ENCODE peak calls at places on chromosome 5, in six cellular contexts. A is GM06990, N is astrocyte, R is IMR-90, H is fibroblast of villous mesenchyme, J is A673. D is an unnamed sample.

GRCh38 chr5:120613729-120614128 is 149.6 kb downstream of the PRR16 start:
- DNase-seq in A (no peak), N (peak), R (no peak), H (peak), J (no peak), D (no peak)

GRCh38 chr5:10566556-10567068 is 2.7 kb downstream of the ANKRD33B start:
- DNase-seq in A (no peak), N (no peak), R (no peak), H (no peak), J (no peak), D (no peak)

GRCh38 chr5:1310118-1310517 is 15.2 kb upstream of the TERT start:
- DNase-seq in A (no peak), N (no peak), R (no peak), H (no peak), J (no peak), D (no peak)

GRCh38 chr5:173932695-173933139 is 44.6 kb downstream of the CPEB4 start:
- DNase-seq in A (no peak), N (no peak), R (no peak), H (no peak), J (no peak), D (no peak)

GRCh38 chr5:132008961-132009680 is 2.3 kb downstream of the ACSL6 start:
- DNase-seq in A (no peak), N (no peak), R (no peak), H (no peak), J (no peak), D (no peak)

GRCh38 chr5:125700380-125700856 is 722.8 kb upstream of the GRAMD2B start:
- DNase-seq in A (no peak), N (peak), R (no peak), H (peak), J (no peak), D (peak)

GRCh38 chr5:135217669-135218485 is 181.2 kb downstream of the MACROH2A1 start:
- DNase-seq in A (no peak), N (no peak), R (no peak), H (no peak), J (no peak), D (no peak)

GRCh38 chr5:10301266-10301665 is 6.4 kb downstream of the CMBL start:
- DNase-seq in A (no peak), N (no peak), R (no peak), H (no peak), J (no peak), D (no peak)

GRCh38 chr5:16713386-16713928 is 96.7 kb upstream of the RETREG1 start:
- DNase-seq in A (no peak), N (peak), R (peak), H (peak), J (peak), D (peak)

GRCh38 chr5:170849374-170849773 is 12.4 kb upstream of the RANBP17 start:
- DNase-seq in A (no peak), N (no peak), R (no peak), H (no peak), J (no peak), D (no peak)

GRCh38 chr5:125411163-125412050 is 665.0 kb upstream of the ZNF608 start:
- DNase-seq in A (peak), N (peak), R (peak), H (peak), J (peak), D (no peak)

GRCh38 chr5:155004138-155004744 is 9.3 kb upstream of the KIF4B start:
- DNase-seq in A (peak), N (no peak), R (no peak), H (peak), J (peak), D (no peak)

GRCh38 chr5:181052928-181053759 is 13.1 kb downstream of the BTNL9 start:
- DNase-seq in A (peak), N (no peak), R (no peak), H (no peak), J (no peak), D (no peak)
- H3K4me3 ChIP-seq in A (peak), N (no peak), R (peak), H (peak), J (peak), D (peak)

GRCh38 chr5:91302958-91303357 is 80.2 kb downstream of the ARRDC3 start:
- DNase-seq in A (no peak), N (no peak), R (no peak), H (no peak), J (no peak), D (no peak)

GRCh38 chr5:91305640-91306039 is 77.5 kb downstream of the ARRDC3 start:
- DNase-seq in A (no peak), N (no peak), R (no peak), H (no peak), J (no peak), D (no peak)

GRCh38 chr5:91306497-91306896 is 76.6 kb downstream of the ARRDC3 start:
- DNase-seq in A (no peak), N (no peak), R (peak), H (peak), J (no peak), D (peak)

GRCh38 chr5:91301459-91301858 is 81.7 kb downstream of the ARRDC3 start:
- DNase-seq in A (no peak), N (no peak), R (peak), H (peak), J (no peak), D (peak)

DNA sequence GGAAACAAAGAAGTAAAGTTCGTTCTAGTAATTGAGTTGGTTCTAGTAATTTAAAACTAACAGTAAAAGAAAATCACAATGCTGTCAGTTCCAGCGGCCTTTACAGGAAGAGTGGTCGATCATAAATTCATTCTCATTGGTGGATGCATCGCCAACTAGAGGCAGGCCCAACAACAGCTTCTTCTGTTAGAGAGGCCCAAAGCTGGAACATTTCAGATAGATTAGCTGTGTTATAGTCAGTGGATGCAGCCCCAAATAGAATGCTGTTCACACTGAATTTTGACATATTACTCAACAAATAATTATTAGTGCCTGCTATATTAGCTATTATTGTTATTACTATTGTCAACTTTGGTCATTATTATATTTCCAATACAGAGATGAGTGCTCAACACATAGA is 80.8 kb downstream of the ARRDC3 start:
- DNase-seq in A (no peak), N (no peak), R (no peak), H (no peak), J (no peak), D (no peak)
- TF ChIP-seq CTCF in A (peak), N (no peak), R (no peak), H (no peak), J (peak), D (no peak)

DNA sequence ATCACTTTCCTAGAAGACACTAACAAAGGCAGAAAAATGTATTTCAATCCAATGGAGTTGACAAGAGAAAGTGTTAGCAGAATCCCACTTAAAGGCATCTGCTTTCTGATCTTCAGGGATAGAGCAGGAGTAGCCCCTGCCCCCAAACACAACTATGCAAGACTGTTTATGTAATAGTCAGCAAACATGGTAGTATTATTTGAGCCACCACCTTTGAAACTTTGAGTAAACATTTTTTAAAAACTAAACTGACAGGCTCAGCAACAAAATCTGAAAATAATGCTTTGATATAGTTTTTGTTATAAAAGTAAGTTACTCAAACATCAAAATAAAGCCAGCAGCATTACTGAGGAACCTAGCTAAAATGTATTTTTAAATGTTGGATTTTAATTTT is 4.8 kb downstream of the ELL2 start:
- DNase-seq in A (no peak), N (no peak), R (no peak), H (no peak), J (no peak), D (no peak)
- H3K4me3 ChIP-seq in A (peak), N (no peak), R (peak), H (peak), J (no peak), D (peak)

DNA sequence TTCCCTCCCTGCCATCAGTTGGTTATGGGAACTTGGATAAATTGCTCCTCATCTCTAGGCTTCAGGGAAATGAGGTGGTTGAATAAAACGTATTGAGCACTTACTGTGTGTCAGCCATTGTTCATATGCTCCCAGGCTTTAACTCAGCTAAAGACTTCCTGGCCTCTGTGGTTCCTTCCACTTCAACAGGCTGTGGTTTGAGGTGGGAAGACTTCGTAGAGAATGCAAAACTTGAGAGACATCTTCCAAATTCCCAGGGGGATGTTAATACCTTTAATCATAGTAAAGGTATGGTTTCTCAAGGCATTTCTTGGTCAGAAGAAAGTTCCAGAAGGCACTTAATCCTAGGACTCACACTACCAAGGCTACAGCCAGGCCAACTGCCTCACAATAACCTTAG is 1.5 kb upstream of the GPX3 start:
- DNase-seq in A (no peak), N (peak), R (no peak), H (no peak), J (no peak), D (no peak)
- TF ChIP-seq CTCF in A (no peak), N (no peak), R (no peak), H (no peak), J (no peak), D (no peak)

GRCh38 chr5:53542917-53543316 is 17.5 kb upstream of the NDUFS4 start:
- DNase-seq in A (no peak), N (no peak), R (no peak), H (no peak), J (no peak), D (no peak)
- H3K4me3 ChIP-seq in A (no peak), N (no peak), R (no peak), H (no peak), J (no peak), D (no peak)

GRCh38 chr5:102561894-102562760 is 63.3 kb upstream of the SLCO6A1 start:
- DNase-seq in A (no peak), N (no peak), R (peak), H (peak), J (peak), D (peak)
- TF ChIP-seq CTCF in A (peak), N (peak), R (peak), H (peak), J (peak), D (peak)

DNA sequence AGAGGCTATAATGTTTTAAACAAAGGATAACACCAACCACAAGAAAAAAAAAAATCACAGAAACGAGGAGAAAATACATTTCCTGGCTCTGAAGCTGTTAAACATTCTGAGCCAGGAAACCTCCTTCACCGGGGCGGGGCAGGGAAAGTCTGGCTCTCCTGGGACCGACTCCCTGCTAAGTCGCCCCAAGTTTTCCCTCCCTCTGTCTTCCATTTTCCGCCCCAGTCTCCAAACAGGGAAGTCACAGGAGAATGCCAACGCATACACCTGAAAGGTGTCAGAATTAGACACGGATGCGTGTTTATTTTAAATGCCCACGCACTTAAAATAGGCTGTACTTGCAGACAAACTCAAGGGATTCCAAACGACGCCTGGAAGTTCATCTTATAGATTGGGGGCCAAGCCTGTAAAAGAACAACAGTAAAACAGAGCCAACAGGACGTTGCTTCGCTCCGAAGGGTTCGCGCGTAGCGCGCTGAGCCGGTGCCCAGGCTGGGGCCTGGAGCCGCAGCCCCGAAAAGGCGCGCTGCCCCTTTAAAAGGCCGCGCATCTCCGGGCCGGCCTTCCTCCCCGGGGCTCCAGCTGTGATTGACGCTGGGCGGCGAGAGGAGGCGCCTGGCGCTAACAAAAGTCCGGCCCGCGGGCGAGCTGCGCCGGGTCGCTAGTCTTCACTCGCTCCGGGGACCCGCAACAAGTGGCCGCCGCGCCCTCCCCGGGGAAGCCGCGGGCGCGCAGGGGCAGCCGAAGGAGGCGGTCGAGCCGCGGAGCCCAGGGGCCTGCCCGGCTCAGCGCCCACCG is at the start of gene FBXL7:
- DNase-seq in A (peak), N (peak), R (peak), H (peak), J (peak), D (peak)
- H3K4me3 ChIP-seq in A (no peak), N (peak), R (peak), H (peak), J (peak), D (peak)

DNA sequence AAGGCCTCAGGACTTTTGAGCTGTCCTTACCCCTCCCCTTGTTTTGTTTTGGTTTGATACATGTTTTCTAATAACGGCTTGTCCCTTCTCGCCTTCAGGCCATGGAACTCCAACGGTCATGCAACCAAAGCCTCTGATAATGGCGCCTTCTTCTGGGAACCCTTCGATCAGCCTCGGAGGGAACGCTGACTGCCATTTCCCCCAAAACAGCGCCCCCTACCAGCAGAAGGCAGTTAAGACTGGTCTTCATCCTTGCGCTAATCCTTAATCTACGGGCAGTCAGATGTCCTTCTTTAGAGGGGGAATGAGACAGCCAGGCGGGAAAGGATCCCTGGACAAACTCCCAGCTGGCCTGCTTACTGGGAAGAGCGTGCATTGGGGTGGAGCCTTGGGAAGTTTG is 276.6 kb downstream of the ICE1 start:
- DNase-seq in A (no peak), N (no peak), R (no peak), H (no peak), J (peak), D (no peak)
- TF ChIP-seq CTCF in A (peak), N (no peak), R (no peak), H (no peak), J (peak), D (no peak)

DNA sequence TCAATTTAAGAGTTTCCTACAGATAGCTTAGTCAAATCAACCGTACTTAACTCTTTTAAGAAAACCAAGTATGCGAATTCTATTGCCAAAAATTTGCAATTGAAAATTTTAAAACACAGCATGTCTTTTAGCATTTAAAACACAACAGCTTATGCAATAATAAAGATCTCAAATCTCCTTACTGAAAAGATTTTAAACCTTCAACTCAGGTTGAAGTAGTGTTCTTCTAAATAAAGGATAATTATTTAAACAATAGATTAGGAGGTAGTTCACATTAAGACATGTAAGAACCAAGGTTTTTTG is 5.5 kb downstream of the NR3C1 start:
- DNase-seq in A (no peak), N (no peak), R (no peak), H (no peak), J (peak), D (no peak)
- H3K4me3 ChIP-seq in A (peak), N (peak), R (peak), H (peak), J (no peak), D (peak)

GRCh38 chr5:89281211-89281610 is 398.2 kb upstream of the MEF2C start:
- DNase-seq in A (no peak), N (no peak), R (no peak), H (no peak), J (no peak), D (no peak)

GRCh38 chr5:89286320-89286719 is 403.3 kb upstream of the MEF2C start:
- DNase-seq in A (no peak), N (no peak), R (no peak), H (no peak), J (no peak), D (no peak)

GRCh38 chr5:89282832-89283510 is 400.0 kb upstream of the MEF2C start:
- DNase-seq in A (no peak), N (peak), R (peak), H (peak), J (no peak), D (peak)

GRCh38 chr5:89282038-89282831 is 399.3 kb upstream of the MEF2C start:
- DNase-seq in A (no peak), N (peak), R (no peak), H (no peak), J (no peak), D (no peak)

GRCh38 chr5:89283758-89284493 is 400.9 kb upstream of the MEF2C start:
- DNase-seq in A (no peak), N (no peak), R (no peak), H (no peak), J (peak), D (no peak)
- TF ChIP-seq CTCF in A (no peak), N (no peak), R (no peak), H (no peak), J (peak), D (no peak)